ENCODE peak calls at places on chromosome 17, in four cellular contexts. F, M, L and A are unnamed samples.

GRCh38 chr17:48532261-48532660 is 1.4 kb upstream of the HOXB1 start:
- DNase-seq in F (no peak), M (no peak), L (no peak), A (no peak)

GRCh38 chr17:82959242-82959930 is 119.6 kb upstream of the ZNF750 start:
- DNase-seq in F (no peak), M (no peak), L (no peak), A (no peak)

GRCh38 chr17:30969989-30970680 is 704 bp upstream of the RNF135 start:
- DNase-seq in F (no peak), M (no peak), L (no peak), A (peak; percentile 64)

GRCh38 chr17:9729735-9730420 is 61.5 kb downstream of the DHRS7C start:
- DNase-seq in F (no peak), M (no peak), L (peak; percentile 69), A (no peak)

GRCh38 chr17:48492401-48493298 is 38.2 kb downstream of the HOXB1 start:
- DNase-seq in F (peak; percentile 86), M (no peak), L (peak; percentile 66), A (peak; percentile 72)

GRCh38 chr17:70098030-70098429 is 23.0 kb downstream of the KCNJ16 start:
- DNase-seq in F (no peak), M (no peak), L (no peak), A (no peak)

GRCh38 chr17:76735006-76735405 is 2.1 kb downstream of the SRSF2 start:
- DNase-seq in F (no peak), M (no peak), L (peak; percentile 40), A (no peak)

GRCh38 chr17:38656959-38657823 is 17.6 kb downstream of the EPOP start:
- DNase-seq in F (peak; percentile 11), M (no peak), L (no peak), A (no peak)

GRCh38 chr17:5545051-5545987 is 39.0 kb downstream of the NLRP1 start:
- DNase-seq in F (no peak), M (no peak), L (no peak), A (no peak)

GRCh38 chr17:44828919-44829557 is 1.0 kb downstream of the GJC1 start:
- DNase-seq in F (no peak), M (no peak), L (peak; percentile 38), A (no peak)

DNA sequence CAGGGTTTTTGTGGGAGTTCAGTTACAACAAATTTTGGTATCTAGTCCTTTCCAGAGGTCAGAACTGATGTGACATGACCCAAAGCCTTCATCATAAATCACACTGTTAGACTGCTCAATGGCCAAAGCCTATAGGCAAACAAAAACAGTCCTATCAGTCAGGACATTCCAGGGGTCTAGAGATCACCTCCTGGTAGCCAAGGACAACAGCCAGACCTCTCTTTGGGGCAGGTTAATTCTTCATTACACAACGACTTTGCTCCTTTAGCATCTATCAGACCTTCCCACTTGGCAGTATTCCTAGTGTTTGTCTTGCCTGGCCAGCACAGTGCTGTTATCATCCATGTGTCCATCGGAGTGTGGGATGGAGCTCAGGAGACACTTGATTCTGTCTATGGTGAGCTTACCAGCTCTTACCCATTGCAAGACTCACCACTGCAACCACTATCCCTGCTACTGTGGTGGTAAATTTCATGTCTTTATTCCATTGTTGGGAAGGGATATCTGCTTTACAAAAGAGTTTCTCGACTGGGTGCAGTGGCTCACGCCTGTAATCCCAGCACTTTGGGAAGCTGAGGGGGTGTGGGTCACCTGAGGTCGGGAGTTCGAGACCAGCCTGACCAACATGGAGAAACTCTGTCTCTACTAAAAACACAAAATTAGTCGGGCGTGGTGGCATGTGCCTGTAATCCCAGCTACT is 95.5 kb upstream of the DHX40 start:
- DNase-seq in F (no peak), M (no peak), L (no peak), A (no peak)
- TF ChIP-seq REST in F (no peak), M (no peak), L (no peak), A (no peak)

DNA sequence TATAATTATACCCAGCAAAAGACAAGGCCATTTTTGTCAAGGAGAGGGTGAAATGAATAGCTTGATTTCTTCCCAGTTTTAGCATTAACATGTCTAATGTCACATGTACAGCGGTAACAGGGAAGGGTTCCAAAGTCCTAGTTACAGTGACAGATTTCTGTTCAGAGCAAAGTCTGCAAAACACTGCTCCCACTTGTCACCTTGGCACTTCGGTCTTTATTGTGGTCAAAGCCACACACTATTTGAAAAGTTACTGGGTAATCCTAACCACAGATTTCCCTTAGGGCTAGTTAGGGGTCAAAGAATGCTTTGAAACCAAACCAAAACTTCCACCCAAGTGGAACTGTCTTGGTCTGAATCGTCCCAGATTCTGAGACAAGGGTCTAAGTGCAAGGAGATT is 455.6 kb downstream of the HS3ST3B1 start:
- DNase-seq in F (no peak), M (no peak), L (no peak), A (peak; percentile 2)
- TF ChIP-seq REST in F (no peak), M (no peak), L (no peak), A (no peak)

GRCh38 chr17:16947470-16947869 is 24.4 kb downstream of the TNFRSF13B start:
- DNase-seq in F (no peak), M (no peak), L (no peak), A (no peak)
- TF ChIP-seq REST in F (no peak), M (no peak), L (no peak), A (no peak)

DNA sequence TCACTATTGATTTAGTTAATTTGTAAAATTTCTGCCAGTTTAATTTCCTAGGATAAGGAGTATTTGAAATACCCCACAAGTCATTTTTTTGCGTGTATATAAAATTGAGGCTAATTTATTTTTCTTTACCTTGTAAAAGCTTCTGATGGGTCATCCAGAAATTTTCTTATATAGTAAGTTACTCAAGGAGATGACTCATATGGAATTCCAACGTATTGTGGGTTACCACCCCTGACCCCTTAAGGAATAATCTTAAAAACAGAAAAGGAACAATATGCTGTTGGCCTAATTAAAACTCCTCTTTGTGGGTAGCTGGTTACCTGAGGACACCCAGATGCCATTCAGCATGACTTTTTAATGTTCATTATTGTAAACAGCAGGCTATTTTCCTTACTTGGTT is 13.6 kb downstream of the HEATR6 start:
- DNase-seq in F (no peak), M (no peak), L (no peak), A (no peak)
- TF ChIP-seq REST in F (no peak), M (no peak), L (no peak), A (no peak)

GRCh38 chr17:73069164-73069774 is 23.2 kb downstream of the SLC39A11 start:
- DNase-seq in F (no peak), M (no peak), L (no peak), A (no peak)

GRCh38 chr17:73066148-73066884 is 26.2 kb downstream of the SLC39A11 start:
- DNase-seq in F (no peak), M (no peak), L (no peak), A (no peak)

GRCh38 chr17:73069846-73070245 is 22.6 kb downstream of the SLC39A11 start:
- DNase-seq in F (no peak), M (no peak), L (no peak), A (no peak)

GRCh38 chr17:73067075-73067474 is 25.4 kb downstream of the SLC39A11 start:
- DNase-seq in F (no peak), M (no peak), L (no peak), A (no peak)

GRCh38 chr17:73068322-73069153 is 23.9 kb downstream of the SLC39A11 start:
- DNase-seq in F (no peak), M (no peak), L (peak; percentile 42), A (no peak)
- TF ChIP-seq REST in F (no peak), M (no peak), L (no peak), A (no peak)

DNA sequence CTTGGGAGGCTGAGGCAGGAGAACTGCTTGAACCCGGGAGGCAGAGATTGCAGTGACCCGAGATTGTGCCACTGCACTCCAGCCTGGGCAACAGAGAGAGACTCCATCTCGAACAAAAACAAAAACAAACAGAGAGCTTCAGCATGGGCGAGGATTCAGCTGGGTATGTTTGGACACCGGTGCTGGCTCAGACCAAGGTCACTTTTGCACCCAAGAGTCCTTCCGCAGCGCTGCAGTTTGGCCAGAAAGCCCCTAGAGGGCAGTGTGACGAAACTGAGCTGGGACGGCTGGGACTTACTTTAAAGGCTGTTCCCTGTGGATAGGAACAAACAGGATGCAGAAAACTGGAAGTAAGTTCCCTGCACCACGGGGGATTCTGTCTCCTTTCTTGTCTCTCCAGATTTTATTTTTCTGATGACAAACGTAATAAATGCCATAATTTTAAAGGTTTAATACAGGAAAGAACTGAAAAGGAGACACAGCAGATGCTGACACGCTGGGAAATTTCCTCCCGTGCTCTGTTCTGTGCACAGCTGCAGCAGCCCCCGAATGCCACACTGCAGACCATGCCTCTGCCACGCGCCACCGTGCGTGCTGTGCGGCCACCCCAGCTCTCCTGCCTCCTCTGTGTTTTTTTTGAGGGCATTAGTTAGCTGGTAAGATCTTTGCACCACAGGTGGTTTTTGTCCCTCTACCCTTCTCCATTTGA is 25.2 kb upstream of the USP36 start:
- DNase-seq in F (peak; percentile 66), M (peak; percentile 73), L (peak; percentile 83), A (peak; percentile 89)
- TF ChIP-seq REST in F (no peak), M (no peak), L (no peak), A (no peak)

GRCh38 chr17:41464173-41464572 is 3.0 kb downstream of the KRT32 start:
- DNase-seq in F (no peak), M (no peak), L (no peak), A (no peak)
- TF ChIP-seq REST in F (no peak), M (no peak), L (no peak), A (no peak)

GRCh38 chr17:65893692-65894279 is 298.1 kb downstream of the CEP112 start:
- DNase-seq in F (no peak), M (no peak), L (no peak), A (no peak)
- TF ChIP-seq REST in F (no peak), M (no peak), L (no peak), A (no peak)

GRCh38 chr17:51814521-51814920 is 344.0 kb downstream of the CA10 start:
- DNase-seq in F (no peak), M (no peak), L (no peak), A (no peak)

GRCh38 chr17:51817955-51818354 is 340.6 kb downstream of the CA10 start:
- DNase-seq in F (no peak), M (no peak), L (no peak), A (no peak)

GRCh38 chr17:51813166-51813783 is 345.2 kb downstream of the CA10 start:
- DNase-seq in F (no peak), M (no peak), L (no peak), A (no peak)

GRCh38 chr17:51815097-51815496 is 343.4 kb downstream of the CA10 start:
- DNase-seq in F (no peak), M (no peak), L (no peak), A (no peak)

GRCh38 chr17:51813784-51814174 is 344.7 kb downstream of the CA10 start:
- DNase-seq in F (no peak), M (no peak), L (no peak), A (no peak)
- TF ChIP-seq REST in F (no peak), M (no peak), L (no peak), A (no peak)